ENCODE peak calls at places on chromosomes 2 and 18, in nine cellular contexts. F is retina; M is NCI-H1105; P is AML-193; D is ascending aorta; C is stimulated activated CD4-positive, alpha-beta T cell treated with anti-CD3 and anti-CD28 coated beads, Interleukin-4, amount 100 ng/mL, for 24 hours; O is NB4; Z is OCI-LY7; E is NCI-H2029 treated with DMSO at 0.1 percent for 48 hours. U is an unnamed sample.

GRCh38 chr2:160977854-160978253 is 182.4 kb upstream of the TANK start:
- DNase-seq in P (no peak), D (no peak), O (no peak), F (no peak), E (no peak), C (no peak), Z (no peak), M (no peak), U (no peak)

GRCh38 chr2:152407204-152407721 is 72.3 kb downstream of the FMNL2 start:
- DNase-seq in O (no peak), E (peak), Z (no peak), D (no peak), P (no peak), C (peak), F (peak), M (no peak), U (no peak)

GRCh38 chr2:27378096-27378808 is 2.3 kb downstream of the ZNF513 start:
- DNase-seq in C (no peak), O (no peak), F (no peak), D (no peak), P (no peak), E (no peak), Z (no peak), M (no peak), U (peak)

GRCh38 chr2:85501244-85501643 is 37.7 kb upstream of the MAT2A start:
- DNase-seq in D (no peak), O (peak), E (no peak), Z (no peak), P (peak), M (no peak), F (no peak), C (no peak), U (no peak)

GRCh38 chr2:524442-524841 is 152.8 kb downstream of the TMEM18 start:
- DNase-seq in D (no peak), C (no peak), P (no peak), F (no peak), M (no peak), Z (no peak), E (no peak), O (no peak), U (no peak)

GRCh38 chr18:79941473-79942119 is 9.9 kb downstream of the SLC66A2 start:
- DNase-seq in P (no peak), D (no peak), F (no peak), O (no peak), E (no peak), M (no peak), Z (no peak), C (no peak), U (no peak)

GRCh38 chr2:155026646-155027045 is 328.2 kb downstream of the KCNJ3 start:
- DNase-seq in C (no peak), O (no peak), F (no peak), E (no peak), Z (no peak), M (no peak), P (no peak), D (no peak), U (no peak)

GRCh38 chr2:222410534-222410933 is 13.8 kb upstream of the SGPP2 start:
- DNase-seq in C (no peak), P (no peak), Z (no peak), F (no peak), M (no peak), D (no peak), O (no peak), E (peak), U (no peak)

GRCh38 chr2:23012499-23012898 is 372.5 kb upstream of the KLHL29 start:
- DNase-seq in Z (no peak), D (no peak), M (no peak), O (no peak), P (no peak), F (no peak), C (no peak), E (no peak), U (no peak)

GRCh38 chr2:177275041-177275440 is 10.5 kb upstream of the NFE2L2 start:
- DNase-seq in E (no peak), F (no peak), O (no peak), D (no peak), P (no peak), M (no peak), C (no peak), Z (no peak), U (no peak)

GRCh38 chr2:27583390-27583915 is 611 bp downstream of the ZNF512 start:
- DNase-seq in C (no peak), P (no peak), F (no peak), O (peak), D (no peak), E (no peak), M (no peak), Z (peak), U (no peak)

GRCh38 chr2:28665041-28665704 is 86.5 kb upstream of the PPP1CB start:
- DNase-seq in M (no peak), D (no peak), F (no peak), O (no peak), C (no peak), Z (no peak), P (no peak), E (no peak), U (peak)

GRCh38 chr18:46152808-46153617 is 48.8 kb downstream of the HAUS1 start:
- DNase-seq in Z (no peak), D (no peak), C (no peak), O (no peak), E (peak), P (no peak), F (peak), M (no peak), U (no peak)

GRCh38 chr2:19288291-19288690 is 70.1 kb downstream of the OSR1 start:
- DNase-seq in D (no peak), M (no peak), O (no peak), C (no peak), F (no peak), P (no peak), Z (no peak), E (no peak), U (no peak)

GRCh38 chr2:42361728-42362298 is 796 bp upstream of the COX7A2L start:
- DNase-seq in E (no peak), M (no peak), P (no peak), D (no peak), F (no peak), C (no peak), Z (no peak), O (no peak), U (no peak)

GRCh38 chr2:20106746-20107145 is 55.3 kb upstream of the LAPTM4A start:
- DNase-seq in Z (no peak), O (no peak), P (no peak), M (no peak), E (no peak), D (no peak), F (peak), C (peak), U (no peak)

GRCh38 chr2:151153601-151154000 is 108.1 kb downstream of the RBM43 start:
- DNase-seq in E (no peak), M (no peak), Z (no peak), C (no peak), P (no peak), D (no peak), O (no peak), F (no peak), U (no peak)

U was measured in Right ventricle myocardium inferior.